ENCODE peak calls at places on chromosomes 6 and 20, in four cellular contexts. E is A549, C is Peyer's patch, T is IMR-90. O is an unnamed sample.

GRCh38 chr6:37459981-37460800 is 27.2 kb downstream of the CMTR1 start:
- DNase-seq in E (no peak), C (no peak), T (no peak), O (no peak)

GRCh38 chr6:32073066-32073465 is 34.9 kb downstream of the CYP21A2 start:
- DNase-seq in E (no peak), C (no peak), T (no peak), O (no peak)

GRCh38 chr6:33202799-33203198 is 1.7 kb upstream of the HSD17B8 start:
- DNase-seq in E (no peak), C (no peak), T (no peak), O (no peak)

GRCh38 chr20:56247954-56248782 is at the start of gene MC3R:
- DNase-seq in E (peak), C (peak), T (peak), O (peak)

GRCh38 chr6:5942591-5942990 is 64.1 kb downstream of the NRN1 start:
- DNase-seq in E (no peak), C (no peak), T (no peak), O (no peak)

GRCh38 chr20:44204156-44204831 is 6.3 kb downstream of the OSER1 start:
- DNase-seq in E (peak), C (no peak), T (peak), O (no peak)

GRCh38 chr6:90294614-90294988 is 2.0 kb downstream of the BACH2 start:
- DNase-seq in E (no peak), C (peak), T (no peak), O (peak)

GRCh38 chr20:39596554-39596953 is 634.4 kb downstream of the DHX35 start:
- DNase-seq in E (no peak), C (no peak), T (no peak), O (no peak)

GRCh38 chr6:150008588-150008987 is 16.7 kb downstream of the RAET1L start:
- DNase-seq in E (peak), C (no peak), T (no peak), O (no peak)

GRCh38 chr20:25199473-25200265 is 4.2 kb downstream of the ENTPD6 start:
- DNase-seq in E (no peak), C (no peak), T (no peak), O (no peak)

GRCh38 chr6:158208226-158208807 is 40.2 kb downstream of the GTF2H5 start:
- DNase-seq in E (no peak), C (no peak), T (no peak), O (no peak)

DNA sequence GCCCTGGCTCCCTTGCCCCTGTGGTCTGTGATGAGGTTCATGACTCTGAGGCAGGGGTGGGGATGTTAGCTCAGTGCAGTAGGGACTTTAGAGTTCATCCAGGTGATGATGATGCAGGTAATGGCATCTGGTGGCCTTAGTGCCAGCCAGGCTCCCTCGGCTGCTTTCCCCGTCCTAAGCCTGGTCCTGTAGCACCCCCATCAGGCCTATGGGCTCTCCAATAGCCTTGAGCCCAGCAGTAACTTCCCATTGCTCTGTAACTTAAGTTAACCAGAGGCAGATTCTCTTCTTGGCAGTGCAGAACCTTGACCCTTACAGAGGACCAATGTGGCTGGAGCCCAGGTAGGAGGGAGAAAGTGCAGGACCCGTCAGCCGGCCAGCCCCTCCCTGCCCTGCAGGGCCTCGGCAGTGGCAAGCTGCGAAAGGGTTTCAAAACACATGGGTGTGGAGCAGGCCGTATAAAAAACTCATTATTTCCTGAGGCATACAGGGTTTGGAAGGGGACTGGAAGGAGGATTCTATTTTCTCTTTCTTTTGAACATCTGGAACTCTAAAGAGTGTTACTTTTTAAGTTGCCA is 406.9 kb downstream of the CDH26 start:
- DNase-seq in E (no peak), C (no peak), T (no peak), O (no peak)
- TF ChIP-seq CTCF in E (no peak), C (peak), T (no peak), O (no peak)

GRCh38 chr6:163260911-163261310 is 153.6 kb upstream of the QKI start:
- DNase-seq in E (no peak), C (no peak), T (no peak), O (no peak)
- H3K4me3 ChIP-seq in E (no peak), C (no peak), T (no peak), O (no peak)

GRCh38 chr6:30826961-30827342 is 57.4 kb upstream of the DDR1 start:
- DNase-seq in E (no peak), C (peak), T (no peak), O (no peak)

GRCh38 chr6:30828027-30828962 is 56.0 kb upstream of the DDR1 start:
- DNase-seq in E (peak), C (peak), T (peak), O (peak)

GRCh38 chr6:30830438-30830837 is 53.9 kb upstream of the DDR1 start:
- DNase-seq in E (no peak), C (peak), T (no peak), O (no peak)

GRCh38 chr6:30829016-30829415 is 55.3 kb upstream of the DDR1 start:
- DNase-seq in E (no peak), C (no peak), T (no peak), O (no peak)

DNA sequence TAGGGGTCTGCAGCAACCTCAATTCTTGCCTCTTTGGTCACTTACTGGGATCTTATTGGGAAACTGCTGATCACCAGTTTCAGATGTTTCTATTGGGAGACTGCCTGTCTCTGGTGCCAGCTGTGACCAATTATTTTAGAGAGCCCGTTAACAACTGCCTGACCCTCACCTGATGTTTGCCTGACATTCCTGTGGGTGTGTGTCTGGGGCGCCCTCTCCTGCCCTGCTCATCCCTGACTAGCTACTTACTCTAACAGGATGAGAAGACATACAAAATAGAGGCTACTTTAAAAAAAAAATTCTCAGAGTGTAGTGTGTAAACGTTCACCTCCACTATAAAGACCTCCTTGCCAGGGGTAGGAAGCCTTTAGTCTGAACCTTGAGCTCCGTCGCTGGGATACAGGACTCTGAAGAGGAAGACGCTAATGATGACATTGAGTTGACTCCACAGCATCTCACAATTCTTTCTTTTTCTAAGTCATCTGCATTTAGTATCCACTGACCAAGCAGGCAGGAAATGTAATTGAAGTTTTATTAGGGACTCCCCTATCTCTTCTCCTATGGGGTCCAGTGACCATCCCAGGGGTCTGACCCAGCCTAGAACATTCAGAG is 54.6 kb upstream of the DDR1 start:
- DNase-seq in E (no peak), C (no peak), T (no peak), O (no peak)
- TF ChIP-seq CTCF in E (no peak), C (no peak), T (no peak), O (no peak)

GRCh38 chr6:41372526-41373366 is 37.3 kb downstream of the NCR2 start:
- DNase-seq in E (no peak), C (no peak), T (no peak), O (no peak)
- H3K4me3 ChIP-seq in E (peak), C (peak), T (no peak), O (no peak)

GRCh38 chr6:161749576-161749975 is 475.7 kb upstream of the AGPAT4 start:
- DNase-seq in E (no peak), C (no peak), T (no peak), O (no peak)

GRCh38 chr6:161750677-161751076 is 476.8 kb upstream of the AGPAT4 start:
- DNase-seq in E (no peak), C (no peak), T (no peak), O (no peak)

GRCh38 chr6:161745594-161745993 is 471.7 kb upstream of the AGPAT4 start:
- DNase-seq in E (no peak), C (no peak), T (no peak), O (no peak)

GRCh38 chr6:161745128-161745527 is 471.3 kb upstream of the AGPAT4 start:
- DNase-seq in E (no peak), C (no peak), T (no peak), O (no peak)

DNA sequence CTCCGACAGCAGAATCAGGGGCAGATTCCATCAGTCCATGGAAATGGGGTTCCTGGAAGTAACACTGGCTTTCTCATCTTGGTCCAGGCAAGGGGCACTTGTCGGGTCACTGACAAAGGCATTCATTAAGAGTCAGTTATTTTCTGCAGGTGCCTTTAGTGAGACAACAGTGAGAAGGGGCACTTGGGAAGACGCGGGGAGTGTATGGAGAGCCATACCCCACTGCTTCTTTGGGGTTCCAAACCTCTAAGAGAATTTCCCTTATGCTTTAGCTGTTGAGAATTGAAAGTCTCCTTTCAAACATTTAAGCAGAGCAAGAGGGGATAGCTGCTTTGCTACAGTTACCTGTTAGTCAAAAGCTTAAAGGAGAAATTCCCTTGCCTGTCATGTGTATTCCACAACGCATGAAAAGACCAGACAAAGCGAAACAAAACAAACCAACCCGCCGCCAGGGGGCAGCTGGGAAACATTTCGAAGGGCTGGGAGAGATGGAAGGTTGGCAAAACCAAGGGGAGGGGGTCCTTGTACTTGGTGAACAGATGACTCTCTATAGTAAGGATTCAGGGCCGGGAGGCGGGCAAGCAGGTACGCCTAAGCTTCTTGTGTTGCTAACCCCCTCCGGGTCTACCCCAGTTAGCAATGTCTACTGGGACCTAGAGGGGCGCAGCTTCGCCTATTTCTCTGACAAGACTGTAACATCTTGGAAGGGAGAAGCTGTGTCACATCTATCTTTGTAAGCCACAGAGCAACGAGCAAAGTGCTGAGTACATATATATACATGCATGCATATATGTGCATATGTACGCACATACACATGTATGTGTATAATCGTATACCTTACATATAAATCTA is 474.9 kb upstream of the AGPAT4 start:
- DNase-seq in E (peak), C (peak), T (no peak), O (peak)
- TF ChIP-seq CTCF in E (peak), C (peak), T (no peak), O (peak)

DNA sequence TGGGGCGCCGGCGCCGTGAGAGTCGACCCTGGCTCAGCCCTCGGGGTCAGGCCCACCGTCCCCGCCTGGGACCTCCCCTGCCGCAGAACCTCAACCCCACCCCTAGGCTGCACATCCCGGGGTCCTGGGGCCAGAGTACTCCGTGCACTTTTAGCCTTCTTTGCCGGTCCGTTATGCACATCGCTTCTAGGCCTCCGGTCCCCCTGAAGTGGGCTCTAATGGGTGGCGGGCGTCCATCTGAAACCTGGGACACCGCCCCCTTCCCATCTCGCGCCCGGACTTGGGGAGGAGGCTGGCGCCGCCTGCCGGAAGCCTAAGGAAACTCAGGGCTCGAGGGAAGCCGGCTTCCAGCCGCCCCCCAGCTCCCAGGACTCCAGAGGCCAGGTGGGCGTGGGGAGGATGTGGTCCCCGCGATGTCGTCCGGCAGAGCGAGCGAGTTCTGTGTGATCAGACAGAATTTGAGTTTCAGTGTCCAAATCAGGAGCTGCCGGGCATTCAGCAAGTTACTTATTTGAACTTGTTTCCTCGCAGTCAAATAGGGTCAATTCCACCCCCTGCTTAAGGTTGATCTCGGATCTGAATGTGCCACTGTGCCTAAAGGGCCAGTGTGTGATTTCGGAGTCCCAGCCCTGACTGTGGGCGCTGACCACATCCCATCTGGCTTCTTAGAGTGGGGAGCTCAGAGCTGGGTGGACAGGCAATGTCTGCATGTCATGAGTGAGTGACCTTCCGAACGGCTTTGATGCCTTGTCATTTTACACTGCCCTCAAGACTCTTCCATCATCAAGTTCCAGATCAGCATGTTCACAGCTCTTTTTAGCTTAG is 47.6 kb downstream of the CPXM1 start:
- DNase-seq in E (peak), C (peak), T (peak), O (peak)
- H3K4me3 ChIP-seq in E (peak), C (peak), T (peak), O (no peak)

GRCh38 chr6:27864906-27865883 is 47.0 kb downstream of the OR2B2 start:
- DNase-seq in E (peak), C (peak), T (peak), O (peak)
- TF ChIP-seq CTCF in E (no peak), C (no peak), T (no peak), O (no peak)

DNA sequence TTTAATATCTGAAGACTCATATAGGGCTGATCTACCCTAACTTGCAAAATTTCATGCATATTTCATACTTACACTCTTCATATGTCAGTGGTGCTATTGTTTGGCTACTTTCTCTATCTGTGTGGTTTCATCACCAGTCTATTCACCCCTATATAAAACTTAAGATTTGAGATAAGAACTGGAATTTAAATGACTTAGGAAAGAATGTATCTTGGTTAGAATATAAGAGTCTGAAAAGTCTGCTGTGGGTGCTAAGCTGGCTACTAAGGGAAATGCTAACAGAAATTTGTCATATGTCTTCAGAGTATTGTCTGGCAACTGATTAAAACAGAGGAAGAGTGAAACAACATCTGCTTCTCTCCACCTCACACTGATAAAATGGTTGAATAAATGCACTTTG is 104.5 kb downstream of the LCA5 start:
- DNase-seq in E (no peak), C (no peak), T (no peak), O (no peak)
- H3K4me3 ChIP-seq in E (no peak), C (no peak), T (no peak), O (no peak)

O was measured in GM12865.